ENCODE peak calls at places on chromosomes 3 and 15, in four cellular contexts. Y is body of pancreas, L is Caco-2, X is HTR-8/SVneo. D is an unnamed sample.

GRCh38 chr3:102205647-102206046 is 229.2 kb upstream of the ZPLD1 start:
- DNase-seq in Y (no peak), L (no peak), X (no peak), D (no peak)

GRCh38 chr15:38706956-38707355 is 142.3 kb upstream of the RASGRP1 start:
- DNase-seq in Y (no peak), L (no peak), X (no peak), D (no peak)

GRCh38 chr3:31116651-31117050 is 222.2 kb upstream of the GADL1 start:
- DNase-seq in Y (no peak), L (no peak), X (no peak), D (no peak)

GRCh38 chr3:30130391-30130790 is 476.0 kb upstream of the TGFBR2 start:
- DNase-seq in Y (no peak), L (no peak), X (no peak), D (no peak)

GRCh38 chr15:65056868-65057548 is 10.8 kb downstream of the RASL12 start:
- DNase-seq in Y (no peak), L (peak; percentile 93), X (peak; percentile 53), D (peak; percentile 93)

GRCh38 chr15:37900286-37901221 is 33.9 kb upstream of the TMCO5A start:
- DNase-seq in Y (no peak), L (no peak), X (peak; percentile 41), D (no peak)

GRCh38 chr15:63729115-63729884 is 104.4 kb downstream of the HERC1 start:
- DNase-seq in Y (no peak), L (no peak), X (no peak), D (peak; percentile 70)

GRCh38 chr3:13648060-13648743 is 99.3 kb downstream of the FBLN2 start:
- DNase-seq in Y (peak; percentile 84), L (peak; percentile 81), X (peak; percentile 93), D (peak; percentile 67)

GRCh38 chr3:165491487-165491886 is 295.3 kb upstream of the SLITRK3 start:
- DNase-seq in Y (no peak), L (no peak), X (peak; percentile 15), D (no peak)

GRCh38 chr3:184593201-184593922 is 31.8 kb downstream of the EPHB3 start:
- DNase-seq in Y (no peak), L (no peak), X (no peak), D (no peak)

GRCh38 chr15:77821188-77821958 is 188.7 kb upstream of the LINGO1 start:
- DNase-seq in Y (peak; percentile 51), L (peak; percentile 59), X (peak; percentile 80), D (peak; percentile 42)

GRCh38 chr3:113117511-113118302 is 93.7 kb upstream of the BOC start:
- DNase-seq in Y (no peak), L (no peak), X (peak; percentile 23), D (no peak)

GRCh38 chr3:55454611-55455010 is 32.5 kb downstream of the WNT5A start:
- DNase-seq in Y (no peak), L (no peak), X (no peak), D (no peak)

GRCh38 chr3:9715764-9716437 is 12.3 kb downstream of the CPNE9 start:
- DNase-seq in Y (peak; percentile 84), L (peak; percentile 59), X (peak; percentile 90), D (peak; percentile 92)

GRCh38 chr3:196499061-196499460 is 4.5 kb downstream of the RNF168 start:
- DNase-seq in Y (no peak), L (no peak), X (no peak), D (no peak)

GRCh38 chr15:60212536-60212935 is 185.2 kb downstream of the ANXA2 start:
- DNase-seq in Y (no peak), L (no peak), X (peak; percentile 10), D (no peak)

GRCh38 chr15:39511000-39511914 is 69.6 kb upstream of the THBS1 start:
- DNase-seq in Y (peak; percentile 36), L (no peak), X (peak; percentile 62), D (no peak)

GRCh38 chr3:143307613-143308183 is 188.1 kb downstream of the CHST2 start:
- DNase-seq in Y (no peak), L (no peak), X (no peak), D (peak; percentile 53)

GRCh38 chr15:89652131-89652530 is 3.1 kb downstream of the KIF7 start:
- DNase-seq in Y (no peak), L (no peak), X (no peak), D (no peak)

GRCh38 chr3:128488636-128488994 is 4.4 kb downstream of the GATA2 start:
- DNase-seq in Y (no peak), L (no peak), X (no peak), D (no peak)

GRCh38 chr15:91384189-91384720 is 284.2 kb downstream of the SV2B start:
- DNase-seq in Y (no peak), L (no peak), X (no peak), D (no peak)

GRCh38 chr15:71659730-71660067 is 150.7 kb upstream of the NR2E3 start:
- DNase-seq in Y (no peak), L (no peak), X (no peak), D (no peak)

GRCh38 chr3:48594431-48595049 is 589 bp downstream of the COL7A1 start:
- DNase-seq in Y (no peak), L (no peak), X (no peak), D (no peak)

GRCh38 chr3:71537211-71537611 is 46.3 kb downstream of the FOXP1 start:
- DNase-seq in Y (no peak), L (no peak), X (peak; percentile 78), D (no peak)

GRCh38 chr15:52040167-52040900 is 21.3 kb downstream of the MAPK6 start:
- DNase-seq in Y (peak; percentile 62), L (no peak), X (no peak), D (no peak)

GRCh38 chr3:84082726-84083125 is 876.1 kb upstream of the CADM2 start:
- DNase-seq in Y (no peak), L (no peak), X (no peak), D (no peak)

GRCh38 chr15:35618260-35619188 is 72.6 kb upstream of the DPH6 start:
- DNase-seq in Y (no peak), L (no peak), X (no peak), D (no peak)

GRCh38 chr3:181086011-181086410 is 96.5 kb upstream of the DNAJC19 start:
- DNase-seq in Y (no peak), L (no peak), X (no peak), D (no peak)

GRCh38 chr15:69910511-69910910 is 187.2 kb downstream of the TLE3 start:
- DNase-seq in Y (no peak), L (no peak), X (no peak), D (no peak)

GRCh38 chr3:140439527-140439926 is 238.3 kb upstream of the TRIM42 start:
- DNase-seq in Y (no peak), L (no peak), X (no peak), D (no peak)

GRCh38 chr3:36063992-36064391 is 316.3 kb upstream of the STAC start:
- DNase-seq in Y (no peak), L (no peak), X (no peak), D (no peak)

GRCh38 chr3:190676477-190676876 is 162.6 kb downstream of the IL1RAP start:
- DNase-seq in Y (no peak), L (no peak), X (no peak), D (no peak)

GRCh38 chr3:98901032-98901464 is 447 bp downstream of the DCBLD2 start:
- DNase-seq in Y (peak; percentile 34), L (peak; percentile 49), X (no peak), D (peak; percentile 35)

GRCh38 chr3:24496529-24497482 is 2.2 kb upstream of the THRB start:
- DNase-seq in Y (peak; percentile 87), L (peak; percentile 87), X (peak; percentile 64), D (peak; percentile 40)

GRCh38 chr15:65937476-65937875 is 68.2 kb downstream of the RAB11A start:
- DNase-seq in Y (peak; percentile 47), L (no peak), X (no peak), D (no peak)

GRCh38 chr3:189841474-189842205 is 210.5 kb downstream of the TP63 start:
- DNase-seq in Y (no peak), L (peak; percentile 46), X (no peak), D (no peak)

GRCh38 chr3:117748131-117748530 is 1038.6 kb downstream of the TUSC7 start:
- DNase-seq in Y (no peak), L (no peak), X (no peak), D (no peak)

D was measured in small intestine.